ENCODE peak calls at places on chromosomes 12 and 14, in four cellular contexts. M, Y, X and W are unnamed samples.

GRCh38 chr12:195191-195590 is 18.8 kb downstream of the SLC6A12 start:
- DNase-seq in Y (no peak), X (no peak), M (no peak), W (no peak)

GRCh38 chr12:43241971-43242370 is 310.0 kb downstream of the ADAMTS20 start:
- DNase-seq in Y (no peak), X (peak; percentile 82), M (no peak), W (no peak)

GRCh38 chr14:63848890-63849289 is 3.9 kb upstream of the SYNE2 start:
- DNase-seq in M (no peak), Y (no peak), X (peak; percentile 19), W (no peak)

GRCh38 chr12:38919191-38919590 is 13.8 kb upstream of the CPNE8 start:
- DNase-seq in M (no peak), X (peak; percentile 24), Y (no peak), W (no peak)

GRCh38 chr12:32098112-32098511 is 8.5 kb upstream of the BICD1 start:
- DNase-seq in Y (no peak), M (no peak), X (no peak), W (no peak)

GRCh38 chr14:28941758-28942157 is 175.2 kb downstream of the FOXG1 start:
- DNase-seq in Y (no peak), M (no peak), X (no peak), W (no peak)

GRCh38 chr12:57657744-57658143 is 24.7 kb upstream of the B4GALNT1 start:
- DNase-seq in M (no peak), X (peak; percentile 5), Y (no peak), W (no peak)

GRCh38 chr12:91958816-91959215 is 186.8 kb downstream of the BTG1 start:
- DNase-seq in X (peak; percentile 86), Y (no peak), M (no peak), W (no peak)

GRCh38 chr12:117408161-117408791 is 46.9 kb upstream of the NOS1 start:
- DNase-seq in Y (no peak), X (peak; percentile 60), M (no peak), W (no peak)

GRCh38 chr12:77893918-77894317 is 63.2 kb downstream of the NAV3 start:
- DNase-seq in M (no peak), Y (no peak), X (peak; percentile 43), W (no peak)

GRCh38 chr14:55625481-55625880 is 45.5 kb downstream of the KTN1 start:
- DNase-seq in X (no peak), Y (no peak), M (no peak), W (no peak)

GRCh38 chr12:20262131-20262530 is 106.2 kb upstream of the PDE3A start:
- DNase-seq in X (no peak), Y (no peak), M (no peak), W (no peak)

GRCh38 chr14:103697196-103697595 is 18.1 kb downstream of the XRCC3 start:
- DNase-seq in Y (peak; percentile 33), M (no peak), X (no peak), W (peak; percentile 16)

DNA sequence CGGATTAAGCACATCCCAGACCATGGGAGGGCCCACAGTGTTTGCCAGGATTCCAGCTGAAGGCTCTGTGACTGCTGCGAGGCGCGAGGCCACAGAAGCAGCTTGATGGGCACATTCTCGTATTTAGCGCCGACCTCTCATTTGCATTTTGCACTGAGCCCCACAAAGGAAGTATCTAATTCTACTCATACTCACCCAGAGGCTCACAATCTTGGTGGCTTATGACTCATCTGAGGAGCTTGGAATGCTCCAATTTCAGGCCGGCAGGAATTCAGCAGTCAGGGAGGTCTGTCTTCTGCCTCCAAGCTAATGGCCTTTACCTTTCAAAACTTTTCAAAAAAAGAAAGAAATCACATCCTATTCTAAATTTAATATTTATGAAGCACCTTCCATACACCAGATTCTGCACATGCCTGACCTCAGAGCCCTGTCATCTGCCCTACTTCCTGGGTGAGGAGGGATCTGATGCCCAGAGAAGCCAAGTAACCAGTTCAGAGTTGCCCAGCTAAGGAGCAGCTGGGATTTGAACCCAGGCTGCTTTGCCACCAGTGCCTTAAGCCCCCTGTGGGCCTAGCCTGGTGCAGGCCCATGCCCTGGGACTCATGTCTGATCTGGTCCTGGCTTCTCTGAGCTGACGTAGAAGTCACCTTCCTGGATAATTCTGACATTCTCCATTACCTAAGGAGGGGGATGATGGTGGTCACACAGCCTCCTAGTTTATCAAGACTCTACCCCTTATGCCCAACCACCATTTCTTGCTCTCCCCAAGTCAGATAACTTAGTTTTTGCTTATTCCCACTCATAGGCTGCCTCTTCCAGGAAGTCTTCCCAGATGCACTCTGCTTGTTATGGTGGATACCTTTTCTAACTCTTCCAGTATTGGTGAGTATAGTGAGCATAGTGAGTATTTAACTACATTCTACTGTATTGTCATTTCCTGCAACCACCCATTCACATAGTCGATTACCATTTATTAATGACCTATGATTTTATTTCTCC is 198.9 kb downstream of the RBM19 start:
- DNase-seq in Y (no peak), X (peak; percentile 93), M (no peak), W (no peak)
- H3K4me1 ChIP-seq in Y (no peaks in the 10 kb centered on the region), X (no peaks in the 10 kb centered on the region), M (no peaks in the 10 kb centered on the region), W (no peaks in the 10 kb centered on the region)

DNA sequence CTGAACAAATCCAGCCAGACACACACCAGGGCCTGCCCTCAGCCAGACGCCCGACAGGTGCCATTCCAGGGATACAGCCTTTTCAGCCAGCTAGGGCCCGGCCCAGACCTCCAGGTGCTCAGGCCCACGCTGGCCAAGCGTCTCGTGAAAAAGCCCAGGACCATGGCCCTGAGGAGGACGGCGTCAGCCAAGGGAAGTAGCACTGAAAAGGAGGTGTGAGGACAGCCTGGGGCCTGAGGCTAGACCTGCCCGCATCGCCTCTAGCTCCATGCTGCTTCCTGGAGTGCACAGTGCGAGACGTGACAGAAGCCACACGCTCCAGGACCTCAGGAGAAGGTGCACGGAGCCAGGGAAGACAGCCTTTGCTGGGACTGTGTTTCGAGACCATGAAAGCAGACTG is 29.8 kb downstream of the GOLGA3 start:
- DNase-seq in Y (no peak), X (no peak), M (no peak), W (no peak)
- H3K36me3 ChIP-seq in Y (peaks cover 18% of the 10 kb centered on the region), X (peaks cover 49% of the 10 kb centered on the region), M (peaks cover 58% of the 10 kb centered on the region), W (peaks cover 97% of the 10 kb centered on the region)

GRCh38 chr14:95045836-95046430 is 111.4 kb downstream of the DICER1 start:
- DNase-seq in Y (no peak), M (no peak), X (no peak), W (no peak)

GRCh38 chr14:95043314-95043713 is 114.0 kb downstream of the DICER1 start:
- DNase-seq in Y (no peak), M (no peak), X (no peak), W (no peak)

GRCh38 chr14:95045255-95045701 is 112.1 kb downstream of the DICER1 start:
- DNase-seq in X (no peak), M (no peak), Y (no peak), W (no peak)

GRCh38 chr14:95044463-95045254 is 112.7 kb downstream of the DICER1 start:
- DNase-seq in Y (no peak), X (no peak), M (no peak), W (no peak)

GRCh38 chr14:95043732-95044462 is 113.4 kb downstream of the DICER1 start:
- DNase-seq in Y (no peak), X (no peak), M (no peak), W (no peak)
- H3K27me3 ChIP-seq in Y (no peaks in the 10 kb centered on the region), X (no peaks in the 10 kb centered on the region), M (no peaks in the 10 kb centered on the region), W (peaks cover 3% of the 10 kb centered on the region)

DNA sequence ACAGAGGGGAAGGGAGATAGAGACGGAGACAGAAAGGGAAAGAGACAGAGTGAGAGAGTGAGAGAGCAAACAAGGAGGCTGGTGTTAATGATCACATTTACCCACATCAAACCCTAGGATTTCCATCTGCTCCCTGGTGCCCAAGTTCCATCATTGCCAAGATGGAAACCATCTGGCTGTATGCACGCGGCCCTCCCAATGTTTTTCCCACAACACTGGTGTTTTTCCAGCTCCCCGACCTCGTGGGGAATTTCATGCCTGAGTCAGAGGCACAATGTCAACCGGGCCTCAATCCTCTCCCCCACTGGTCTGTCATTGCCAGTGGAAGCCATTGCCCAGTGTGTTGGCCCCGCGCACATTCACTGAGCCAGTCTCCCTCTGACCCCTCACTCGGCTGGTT is 19.9 kb upstream of the BDKRB2 start:
- DNase-seq in Y (no peak), X (no peak), M (no peak), W (no peak)
- H3K4me1 ChIP-seq in Y (no peaks in the 10 kb centered on the region), X (peaks cover 5% of the 10 kb centered on the region), M (no peaks in the 10 kb centered on the region), W (no peaks in the 10 kb centered on the region)